ENCODE peak calls at places on chromosomes 13 and 19, in eight cellular contexts. R, M, F, H, X, J, A and U are unnamed samples.

GRCh38 chr19:961866-962620 is 22.1 kb upstream of the WDR18 start:
- DNase-seq in R (peak), M (peak), F (no peak), H (no peak), X (no peak), J (no peak), A (no peak), U (peak)

GRCh38 chr13:94483970-94484369 is 4.5 kb upstream of the DCT start:
- DNase-seq in R (no peak), M (no peak), F (no peak), H (no peak), X (no peak), J (no peak), A (no peak), U (no peak)

GRCh38 chr19:45468159-45468651 is 409 bp downstream of the FOSB start:
- DNase-seq in R (no peak), M (peak), F (no peak), H (no peak), X (no peak), J (peak), A (peak), U (no peak)

GRCh38 chr13:48233886-48234488 is 981 bp downstream of the ITM2B start:
- DNase-seq in R (peak), M (peak), F (no peak), H (peak), X (peak), J (no peak), A (no peak), U (peak)

GRCh38 chr13:36818483-36819063 is 449 bp upstream of the RFXAP start:
- DNase-seq in R (no peak), M (no peak), F (no peak), H (no peak), X (no peak), J (peak), A (no peak), U (no peak)

GRCh38 chr19:38384209-38385027 is 3.4 kb downstream of the GGN start:
- DNase-seq in R (peak), M (peak), F (no peak), H (no peak), X (peak), J (no peak), A (no peak), U (no peak)

GRCh38 chr19:31294189-31294588 is 55.0 kb downstream of the TSHZ3 start:
- DNase-seq in R (no peak), M (no peak), F (no peak), H (no peak), X (peak), J (no peak), A (no peak), U (no peak)

GRCh38 chr19:10389863-10390262 is 9.5 kb upstream of the TYK2 start:
- DNase-seq in R (no peak), M (no peak), F (no peak), H (no peak), X (no peak), J (no peak), A (no peak), U (no peak)

GRCh38 chr19:18869781-18870530 is 26.0 kb downstream of the CERS1 start:
- DNase-seq in R (no peak), M (no peak), F (no peak), H (no peak), X (no peak), J (no peak), A (no peak), U (no peak)

GRCh38 chr13:30576528-30576927 is 41.2 kb upstream of the USPL1 start:
- DNase-seq in R (peak), M (peak), F (no peak), H (no peak), X (no peak), J (peak), A (no peak), U (peak)

GRCh38 chr13:83085186-83085900 is 796.9 kb downstream of the SLITRK1 start:
- DNase-seq in R (peak), M (peak), F (no peak), H (peak), X (no peak), J (no peak), A (no peak), U (peak)

GRCh38 chr19:46745521-46746280 is at the start of gene FKRP:
- DNase-seq in R (no peak), M (no peak), F (no peak), H (no peak), X (peak), J (peak), A (peak), U (no peak)

GRCh38 chr19:48918801-48919247 is 14.7 kb upstream of the DHDH start:
- DNase-seq in R (peak), M (no peak), F (no peak), H (no peak), X (peak), J (no peak), A (no peak), U (no peak)

GRCh38 chr13:94906605-94907004 is 194.3 kb upstream of the SOX21 start:
- DNase-seq in R (no peak), M (no peak), F (no peak), H (no peak), X (no peak), J (no peak), A (no peak), U (no peak)

GRCh38 chr19:4488496-4488895 is 16.4 kb downstream of the HDGFL2 start:
- DNase-seq in R (no peak), M (no peak), F (no peak), H (no peak), X (no peak), J (no peak), A (no peak), U (no peak)

GRCh38 chr13:102402292-102402691 is 444 bp upstream of the FGF14 start:
- DNase-seq in R (no peak), M (peak), F (peak), H (peak), X (no peak), J (peak), A (no peak), U (peak)